ENCODE peak calls at places on chromosomes 5 and 9, in five cellular contexts. A is cardiac fibroblast, R is cardiac muscle cell, C is dorsolateral prefrontal cortex, S is skeletal muscle cell. J is an unnamed sample.

GRCh38 chr5:150469718-150470470 is 20.4 kb upstream of the RPS14 start:
- DNase-seq in S (peak), C (no peak), R (no peak), A (peak), J (peak)

GRCh38 chr5:181084631-181085195 is 44.6 kb downstream of the BTNL9 start:
- DNase-seq in C (no peak), A (no peak), R (no peak), S (no peak), J (no peak)

GRCh38 chr5:41094871-41095270 is 23.7 kb upstream of the MROH2B start:
- DNase-seq in S (no peak), R (peak), C (no peak), A (peak), J (no peak)

GRCh38 chr5:55708732-55709131 is 3.4 kb downstream of the SLC38A9 start:
- DNase-seq in R (no peak), C (no peak), S (no peak), A (no peak), J (no peak)

GRCh38 chr9:121674952-121675351 is 23.5 kb downstream of the DAB2IP start:
- DNase-seq in R (no peak), C (no peak), A (peak), S (no peak), J (peak)

GRCh38 chr5:160342413-160342941 is 27.9 kb downstream of the C1QTNF2 start:
- DNase-seq in C (no peak), S (peak), A (peak), R (no peak), J (no peak)

GRCh38 chr5:57855831-57856230 is 373.2 kb upstream of the ACTBL2 start:
- DNase-seq in A (no peak), S (no peak), C (no peak), R (no peak), J (no peak)

GRCh38 chr9:84723426-84723825 is 53.9 kb downstream of the NTRK2 start:
- DNase-seq in C (no peak), A (no peak), S (no peak), R (no peak), J (no peak)

GRCh38 chr9:119272500-119273211 is 96.6 kb downstream of the BRINP1 start:
- DNase-seq in A (no peak), S (no peak), C (no peak), R (peak), J (no peak)

GRCh38 chr5:116841734-116842133 is 267.1 kb upstream of the SEMA6A start:
- DNase-seq in S (no peak), A (no peak), C (no peak), R (no peak), J (no peak)

GRCh38 chr9:106878943-106879916 is 16.3 kb downstream of the ZNF462 start:
- DNase-seq in C (peak), A (peak), S (peak), R (no peak), J (peak)

GRCh38 chr5:423626-424258 is 19.2 kb upstream of the EXOC3 start:
- DNase-seq in R (no peak), C (peak), S (no peak), A (no peak), J (no peak)

GRCh38 chr5:43221502-43221901 is 29.5 kb downstream of the NIM1K start:
- DNase-seq in S (no peak), A (no peak), R (no peak), C (no peak), J (no peak)

GRCh38 chr9:89664896-89665329 is 60.1 kb downstream of the GADD45G start:
- DNase-seq in S (no peak), C (no peak), R (no peak), A (no peak), J (peak)

GRCh38 chr5:37889612-37890317 is 49.9 kb upstream of the GDNF start:
- DNase-seq in C (no peak), A (peak), S (peak), R (no peak), J (no peak)

GRCh38 chr5:57825026-57825683 is 342.5 kb upstream of the ACTBL2 start:
- DNase-seq in S (peak), A (no peak), R (no peak), C (no peak), J (no peak)

GRCh38 chr9:22452415-22453010 is 5.9 kb downstream of the DMRTA1 start:
- DNase-seq in A (peak), C (no peak), R (peak), S (peak), J (peak)

GRCh38 chr5:75265731-75266130 is 29.1 kb upstream of the ANKRD31 start:
- DNase-seq in C (no peak), R (peak), A (peak), S (peak), J (peak)

GRCh38 chr9:121902483-121903135 is 190.5 kb downstream of the TTLL11 start:
- DNase-seq in S (peak), C (no peak), A (peak), R (no peak), J (no peak)

DNA sequence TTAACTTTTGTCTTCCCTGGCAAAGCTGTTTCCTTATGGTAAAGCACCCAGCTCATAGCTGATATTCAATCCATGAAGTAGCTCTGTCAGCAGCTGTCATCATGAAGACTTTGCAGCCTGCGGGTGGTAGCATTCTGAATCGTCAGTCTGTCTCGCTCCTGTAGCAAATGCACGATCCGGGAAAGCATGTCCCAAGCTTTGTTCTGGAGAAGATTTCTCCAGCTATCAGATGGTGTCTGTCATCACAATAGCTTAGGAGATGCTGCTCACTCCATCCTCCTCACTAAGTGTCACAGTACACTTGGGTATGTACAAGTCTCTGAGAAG is 191.3 kb upstream of the MSX2 start:
- DNase-seq in S (no peak), R (no peak), C (no peak), A (no peak), J (no peak)
- H3K4me3 ChIP-seq in S (no peak), R (no peak), C (no peak), A (no peak), J (no peak)

DNA sequence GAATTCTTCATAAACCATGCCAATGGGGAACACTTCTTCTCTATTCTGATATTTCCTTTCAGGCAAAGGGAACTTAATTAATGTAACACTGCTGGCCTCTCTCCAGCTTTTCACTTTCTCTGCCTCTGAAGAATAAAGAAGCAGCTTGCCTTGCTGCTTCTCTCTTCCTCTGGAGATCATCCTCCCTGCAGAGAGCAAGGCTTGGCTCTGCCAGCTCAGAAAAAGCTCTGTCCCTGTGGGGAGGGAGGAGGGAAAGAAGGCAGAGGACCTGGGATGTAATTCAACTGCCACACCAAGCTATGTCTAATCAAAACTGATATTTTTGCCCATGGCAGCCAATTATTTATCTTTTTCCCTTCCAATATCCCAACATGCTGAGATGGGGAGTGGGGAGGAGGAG is 6.4 kb downstream of the CTNND2 start:
- DNase-seq in A (no peak), C (no peak), R (no peak), S (no peak), J (no peak)
- H3K4me3 ChIP-seq in A (no peak), C (no peak), R (no peak), S (no peak), J (no peak)

DNA sequence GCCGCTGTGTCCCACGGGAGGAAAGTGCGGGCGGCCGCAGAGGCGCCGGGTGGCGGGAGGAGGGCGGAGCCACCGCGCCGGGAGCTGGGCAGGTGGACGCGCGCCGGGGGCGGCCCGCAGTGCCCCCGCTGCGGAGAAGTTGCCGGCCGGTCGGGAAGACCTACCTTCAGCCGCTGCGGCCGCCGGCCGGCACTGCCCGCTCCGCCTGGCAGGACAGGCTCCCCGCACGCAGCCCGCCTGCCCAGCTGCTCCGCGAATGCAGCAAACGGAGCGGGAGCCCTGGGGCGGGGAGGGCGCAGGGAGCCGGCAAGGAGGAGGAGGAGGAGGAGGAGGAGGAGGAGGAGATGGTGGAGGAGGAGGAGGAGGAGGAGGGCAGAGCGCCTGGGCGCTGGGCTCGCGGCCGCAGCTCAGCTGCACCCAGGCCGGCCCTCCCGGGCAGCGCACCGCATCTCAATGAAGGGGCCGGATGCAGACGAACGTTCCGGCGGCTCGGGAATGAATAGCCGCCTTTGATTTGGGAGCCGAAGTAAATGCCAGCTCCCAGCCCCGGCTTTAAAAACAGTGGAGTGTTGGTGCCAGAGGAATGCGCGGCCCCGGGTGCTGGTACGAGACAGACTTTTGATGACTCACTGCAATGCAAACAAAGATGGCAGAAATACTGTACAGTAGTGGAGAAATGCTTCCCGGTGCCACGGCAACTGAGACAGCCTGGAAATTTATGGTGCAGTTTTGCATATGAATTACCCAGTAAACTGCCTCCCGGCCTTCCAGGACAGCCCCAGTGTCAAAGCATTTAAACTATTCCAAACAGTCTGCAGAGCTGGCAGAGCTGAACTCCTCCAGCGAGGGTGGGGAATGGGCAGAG is 43.3 kb downstream of the NACC2 start:
- DNase-seq in A (peak), S (peak), C (peak), R (peak), J (peak)
- H3K4me3 ChIP-seq in A (peak), S (peak), C (peak), R (peak), J (peak)

GRCh38 chr5:72107874-72108199 is 562 bp downstream of the MAP1B start:
- DNase-seq in A (no peak), S (no peak), C (no peak), R (peak), J (peak)

GRCh38 chr5:72110401-72111013 is 3.2 kb downstream of the MAP1B start:
- DNase-seq in R (no peak), C (no peak), S (peak), A (peak), J (no peak)

GRCh38 chr5:72109051-72109411 is 1.8 kb downstream of the MAP1B start:
- DNase-seq in S (no peak), R (no peak), C (no peak), A (no peak), J (no peak)

GRCh38 chr5:72108200-72109050 is 1.1 kb downstream of the MAP1B start:
- DNase-seq in A (peak), C (peak), S (no peak), R (peak), J (peak)

GRCh38 chr5:72109625-72110024 is 2.4 kb downstream of the MAP1B start:
- DNase-seq in C (no peak), S (peak), A (peak), R (peak), J (peak)
- H3K4me3 ChIP-seq in C (peak), S (peak), A (peak), R (peak), J (peak)

GRCh38 chr9:133426011-133426410 is 3.8 kb downstream of the ADAMTS13 start:
- DNase-seq in R (no peak), S (no peak), C (no peak), A (no peak), J (no peak)

GRCh38 chr9:133424187-133424586 is 2.0 kb downstream of the ADAMTS13 start:
- DNase-seq in R (no peak), C (no peak), S (no peak), A (no peak), J (no peak)

GRCh38 chr9:133421615-133422542 is at the start of gene ADAMTS13:
- DNase-seq in A (peak), R (no peak), C (no peak), S (no peak), J (no peak)

GRCh38 chr9:133425049-133425632 is 3.0 kb downstream of the ADAMTS13 start:
- DNase-seq in C (no peak), A (no peak), R (no peak), S (no peak), J (no peak)

GRCh38 chr9:133423216-133423615 is 1.0 kb downstream of the ADAMTS13 start:
- DNase-seq in A (peak), S (no peak), R (no peak), C (no peak), J (no peak)
- H3K4me3 ChIP-seq in A (no peak), S (no peak), R (no peak), C (no peak), J (no peak)

DNA sequence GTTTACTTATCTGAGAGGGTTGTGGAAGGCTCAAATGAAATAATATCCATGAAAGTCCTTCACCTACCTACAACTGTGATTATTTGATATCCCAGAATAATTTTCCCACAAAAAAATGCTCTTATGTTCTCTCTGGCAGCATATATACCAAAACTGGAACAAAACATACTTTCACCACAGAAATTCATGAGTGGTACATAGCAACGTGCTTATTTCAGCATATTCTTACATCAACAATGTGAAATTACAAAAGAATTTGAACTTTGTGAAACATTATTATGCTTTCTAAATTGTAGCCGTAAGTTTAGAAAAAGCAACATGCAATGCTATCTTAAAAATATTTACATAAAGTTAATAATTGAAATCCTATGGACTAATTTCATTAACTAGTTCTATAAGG is 137.1 kb downstream of the GABRB2 start:
- DNase-seq in A (no peak), R (no peak), C (no peak), S (no peak), J (no peak)
- H3K4me3 ChIP-seq in A (no peak), R (no peak), C (no peak), S (no peak), J (no peak)

DNA sequence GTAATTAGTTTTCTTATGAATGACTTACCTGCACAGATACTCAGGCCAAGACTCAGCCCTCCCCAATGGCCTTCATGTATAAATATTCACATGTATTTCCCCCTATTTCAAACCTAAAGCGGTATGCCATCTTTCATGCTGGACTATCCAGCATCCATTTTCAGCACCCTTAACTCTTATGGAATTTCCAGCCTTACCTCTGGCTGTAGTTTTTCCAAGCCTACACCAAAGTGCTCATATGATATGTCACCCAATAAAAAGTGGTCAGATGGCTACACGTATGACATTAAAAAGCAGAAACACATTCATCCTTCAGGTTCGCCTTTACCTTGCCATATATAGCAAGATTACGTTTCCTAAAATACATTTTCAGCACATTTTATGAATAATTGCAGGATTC is 205.5 kb downstream of the MEF2C start:
- DNase-seq in C (no peak), S (no peak), A (no peak), R (no peak), J (no peak)
- H3K4me3 ChIP-seq in C (peak), S (no peak), A (no peak), R (no peak), J (no peak)

DNA sequence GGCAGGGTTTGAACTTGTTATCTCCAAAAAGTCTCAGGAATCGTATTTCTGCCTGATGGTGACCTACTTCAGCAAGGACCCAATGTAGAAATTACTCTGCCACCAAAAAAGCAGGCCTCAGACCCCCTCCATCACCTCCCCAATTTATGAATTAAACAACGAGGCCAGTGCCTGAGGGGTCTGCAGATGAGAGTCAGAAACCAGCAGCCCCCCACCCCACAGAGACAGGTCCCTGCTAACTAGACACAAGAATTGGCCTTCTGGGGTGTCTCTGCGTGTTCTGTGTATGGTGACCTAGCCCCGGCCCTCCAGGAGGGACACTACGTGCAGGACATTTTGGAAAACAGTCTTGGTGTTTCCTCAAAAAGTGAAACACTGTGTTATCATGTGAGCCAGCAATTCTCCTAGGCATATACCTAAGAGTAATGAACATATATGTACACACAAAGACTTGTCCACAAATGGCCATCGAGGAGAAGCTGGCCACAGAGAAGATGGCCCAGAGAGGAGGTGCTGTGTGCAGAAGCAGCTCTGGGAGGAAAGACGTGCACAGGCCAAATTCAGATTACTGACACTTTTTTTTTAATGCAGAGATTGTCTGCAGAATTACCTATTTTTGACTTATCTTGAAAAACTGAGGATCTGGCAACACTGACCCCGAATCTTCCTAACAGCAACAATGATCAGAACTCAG is 93.8 kb downstream of the ADAMTS2 start:
- DNase-seq in S (no peak), A (no peak), C (no peak), R (no peak), J (no peak)
- H3K4me3 ChIP-seq in S (no peak), A (no peak), C (no peak), R (no peak), J (no peak)